ENCODE peak calls at places on chromosomes 5 and 9, in ten cellular contexts. One of them, this sample, is unnamed.

GRCh38 chr9:133235549-133236222 is 26.6 kb upstream of the OBP2B start:
- DNase-seq in stimulated activated CD8-positive, alpha-beta memory T cell treated with anti-CD3 and anti-CD28 coated beads, Interleukin-4, amount 100 ng/mL, for 1 hour: no peak
- DNase-seq in effector CD4-positive, alpha-beta T cell: no peak
- DNase-seq in T1000: no peak
- DNase-seq in kidney: peak
- DNase-seq in left ventricle myocardium superior: no peak
- DNase-seq in H54: no peak
- DNase-seq in T-helper 2 cell: no peak
- DNase-seq in naive thymus-derived CD4-positive, alpha-beta T cell: no peak
- DNase-seq in ELR: no peak
- DNase-seq in this sample: no peak

GRCh38 chr9:71223953-71224538 is 102.6 kb upstream of the TRPM3 start:
- DNase-seq in stimulated activated CD8-positive, alpha-beta memory T cell treated with anti-CD3 and anti-CD28 coated beads, Interleukin-4, amount 100 ng/mL, for 1 hour: no peak
- DNase-seq in effector CD4-positive, alpha-beta T cell: no peak
- DNase-seq in T1000: no peak
- DNase-seq in kidney: no peak
- DNase-seq in left ventricle myocardium superior: no peak
- DNase-seq in H54: no peak
- DNase-seq in T-helper 2 cell: no peak
- DNase-seq in naive thymus-derived CD4-positive, alpha-beta T cell: no peak
- DNase-seq in ELR: no peak
- DNase-seq in this sample: no peak

GRCh38 chr5:158086856-158087255 is 227.9 kb upstream of the CLINT1 start:
- DNase-seq in stimulated activated CD8-positive, alpha-beta memory T cell treated with anti-CD3 and anti-CD28 coated beads, Interleukin-4, amount 100 ng/mL, for 1 hour: no peak
- DNase-seq in effector CD4-positive, alpha-beta T cell: no peak
- DNase-seq in T1000: no peak
- DNase-seq in kidney: no peak
- DNase-seq in left ventricle myocardium superior: no peak
- DNase-seq in H54: no peak
- DNase-seq in T-helper 2 cell: no peak
- DNase-seq in naive thymus-derived CD4-positive, alpha-beta T cell: no peak
- DNase-seq in ELR: no peak
- DNase-seq in this sample: no peak

GRCh38 chr5:152007556-152007955 is 82.9 kb upstream of the GLRA1 start:
- DNase-seq in stimulated activated CD8-positive, alpha-beta memory T cell treated with anti-CD3 and anti-CD28 coated beads, Interleukin-4, amount 100 ng/mL, for 1 hour: no peak
- DNase-seq in effector CD4-positive, alpha-beta T cell: no peak
- DNase-seq in T1000: no peak
- DNase-seq in kidney: no peak
- DNase-seq in left ventricle myocardium superior: no peak
- DNase-seq in H54: no peak
- DNase-seq in T-helper 2 cell: no peak
- DNase-seq in naive thymus-derived CD4-positive, alpha-beta T cell: no peak
- DNase-seq in ELR: no peak
- DNase-seq in this sample: no peak

GRCh38 chr9:86082870-86083269 is 16.5 kb downstream of the GOLM1 start:
- DNase-seq in stimulated activated CD8-positive, alpha-beta memory T cell treated with anti-CD3 and anti-CD28 coated beads, Interleukin-4, amount 100 ng/mL, for 1 hour: no peak
- DNase-seq in effector CD4-positive, alpha-beta T cell: no peak
- DNase-seq in T1000: no peak
- DNase-seq in kidney: no peak
- DNase-seq in left ventricle myocardium superior: no peak
- DNase-seq in H54: no peak
- DNase-seq in T-helper 2 cell: no peak
- DNase-seq in naive thymus-derived CD4-positive, alpha-beta T cell: no peak
- DNase-seq in ELR: no peak
- DNase-seq in this sample: no peak

GRCh38 chr9:89902450-89902849 is 297.6 kb downstream of the GADD45G start:
- DNase-seq in stimulated activated CD8-positive, alpha-beta memory T cell treated with anti-CD3 and anti-CD28 coated beads, Interleukin-4, amount 100 ng/mL, for 1 hour: no peak
- DNase-seq in effector CD4-positive, alpha-beta T cell: no peak
- DNase-seq in T1000: no peak
- DNase-seq in kidney: no peak
- DNase-seq in left ventricle myocardium superior: no peak
- DNase-seq in H54: peak
- DNase-seq in T-helper 2 cell: no peak
- DNase-seq in naive thymus-derived CD4-positive, alpha-beta T cell: no peak
- DNase-seq in ELR: no peak
- DNase-seq in this sample: no peak

GRCh38 chr5:88883059-88883565 is at the start of gene MEF2C:
- DNase-seq in stimulated activated CD8-positive, alpha-beta memory T cell treated with anti-CD3 and anti-CD28 coated beads, Interleukin-4, amount 100 ng/mL, for 1 hour: no peak
- DNase-seq in effector CD4-positive, alpha-beta T cell: no peak
- DNase-seq in T1000: peak
- DNase-seq in kidney: peak
- DNase-seq in left ventricle myocardium superior: peak
- DNase-seq in H54: peak
- DNase-seq in T-helper 2 cell: peak
- DNase-seq in naive thymus-derived CD4-positive, alpha-beta T cell: no peak
- DNase-seq in ELR: peak
- DNase-seq in this sample: peak

GRCh38 chr5:9888517-9888916 is 258.4 kb upstream of the TAS2R1 start:
- DNase-seq in stimulated activated CD8-positive, alpha-beta memory T cell treated with anti-CD3 and anti-CD28 coated beads, Interleukin-4, amount 100 ng/mL, for 1 hour: no peak
- DNase-seq in effector CD4-positive, alpha-beta T cell: no peak
- DNase-seq in T1000: peak
- DNase-seq in kidney: no peak
- DNase-seq in left ventricle myocardium superior: no peak
- DNase-seq in H54: no peak
- DNase-seq in T-helper 2 cell: no peak
- DNase-seq in naive thymus-derived CD4-positive, alpha-beta T cell: no peak
- DNase-seq in ELR: peak
- DNase-seq in this sample: no peak

GRCh38 chr5:150167163-150167798 is 703 bp downstream of the CDX1 start:
- DNase-seq in stimulated activated CD8-positive, alpha-beta memory T cell treated with anti-CD3 and anti-CD28 coated beads, Interleukin-4, amount 100 ng/mL, for 1 hour: no peak
- DNase-seq in effector CD4-positive, alpha-beta T cell: no peak
- DNase-seq in T1000: no peak
- DNase-seq in kidney: no peak
- DNase-seq in left ventricle myocardium superior: no peak
- DNase-seq in H54: no peak
- DNase-seq in T-helper 2 cell: no peak
- DNase-seq in naive thymus-derived CD4-positive, alpha-beta T cell: no peak
- DNase-seq in ELR: no peak
- DNase-seq in this sample: no peak

GRCh38 chr9:38423939-38424843 is at the start of gene IGFBPL1:
- DNase-seq in stimulated activated CD8-positive, alpha-beta memory T cell treated with anti-CD3 and anti-CD28 coated beads, Interleukin-4, amount 100 ng/mL, for 1 hour: no peak
- DNase-seq in effector CD4-positive, alpha-beta T cell: no peak
- DNase-seq in T1000: no peak
- DNase-seq in kidney: no peak
- DNase-seq in left ventricle myocardium superior: peak
- DNase-seq in H54: no peak
- DNase-seq in T-helper 2 cell: peak
- DNase-seq in naive thymus-derived CD4-positive, alpha-beta T cell: no peak
- DNase-seq in ELR: no peak
- DNase-seq in this sample: no peak

GRCh38 chr9:87667164-87667738 is 58.7 kb upstream of the CTSL start:
- DNase-seq in stimulated activated CD8-positive, alpha-beta memory T cell treated with anti-CD3 and anti-CD28 coated beads, Interleukin-4, amount 100 ng/mL, for 1 hour: no peak
- DNase-seq in effector CD4-positive, alpha-beta T cell: no peak
- DNase-seq in T1000: no peak
- DNase-seq in kidney: no peak
- DNase-seq in left ventricle myocardium superior: no peak
- DNase-seq in H54: peak
- DNase-seq in T-helper 2 cell: peak
- DNase-seq in naive thymus-derived CD4-positive, alpha-beta T cell: no peak
- DNase-seq in ELR: peak
- DNase-seq in this sample: no peak

GRCh38 chr5:150762216-150762615 is 3.4 kb upstream of the DCTN4 start:
- DNase-seq in stimulated activated CD8-positive, alpha-beta memory T cell treated with anti-CD3 and anti-CD28 coated beads, Interleukin-4, amount 100 ng/mL, for 1 hour: no peak
- DNase-seq in effector CD4-positive, alpha-beta T cell: no peak
- DNase-seq in T1000: no peak
- DNase-seq in kidney: no peak
- DNase-seq in left ventricle myocardium superior: no peak
- DNase-seq in H54: no peak
- DNase-seq in T-helper 2 cell: no peak
- DNase-seq in naive thymus-derived CD4-positive, alpha-beta T cell: no peak
- DNase-seq in ELR: no peak
- DNase-seq in this sample: no peak

GRCh38 chr9:136235709-136236455 is 9.7 kb downstream of the QSOX2 start:
- DNase-seq in stimulated activated CD8-positive, alpha-beta memory T cell treated with anti-CD3 and anti-CD28 coated beads, Interleukin-4, amount 100 ng/mL, for 1 hour: no peak
- DNase-seq in effector CD4-positive, alpha-beta T cell: no peak
- DNase-seq in T1000: no peak
- DNase-seq in kidney: no peak
- DNase-seq in left ventricle myocardium superior: no peak
- DNase-seq in H54: no peak
- DNase-seq in T-helper 2 cell: no peak
- DNase-seq in naive thymus-derived CD4-positive, alpha-beta T cell: no peak
- DNase-seq in ELR: no peak
- DNase-seq in this sample: no peak

GRCh38 chr5:31186672-31187267 is 6.7 kb upstream of the CDH6 start:
- DNase-seq in stimulated activated CD8-positive, alpha-beta memory T cell treated with anti-CD3 and anti-CD28 coated beads, Interleukin-4, amount 100 ng/mL, for 1 hour: no peak
- DNase-seq in effector CD4-positive, alpha-beta T cell: no peak
- DNase-seq in T1000: no peak
- DNase-seq in kidney: no peak
- DNase-seq in left ventricle myocardium superior: no peak
- DNase-seq in H54: no peak
- DNase-seq in T-helper 2 cell: peak
- DNase-seq in naive thymus-derived CD4-positive, alpha-beta T cell: no peak
- DNase-seq in ELR: peak
- DNase-seq in this sample: no peak

GRCh38 chr5:36304095-36304494 is 2.4 kb upstream of the RANBP3L start:
- DNase-seq in stimulated activated CD8-positive, alpha-beta memory T cell treated with anti-CD3 and anti-CD28 coated beads, Interleukin-4, amount 100 ng/mL, for 1 hour: no peak
- DNase-seq in effector CD4-positive, alpha-beta T cell: no peak
- DNase-seq in T1000: no peak
- DNase-seq in kidney: no peak
- DNase-seq in left ventricle myocardium superior: no peak
- DNase-seq in H54: no peak
- DNase-seq in T-helper 2 cell: no peak
- DNase-seq in naive thymus-derived CD4-positive, alpha-beta T cell: no peak
- DNase-seq in ELR: no peak
- DNase-seq in this sample: no peak

This sample was measured in occipital lobe.